ENCODE peak calls at places on chromosomes 1 and 21, in seven cellular contexts. P is activated naive CD4-positive, alpha-beta T cell; Z is omental fat pad; T is EH; X is globus pallidus; F is T-helper 1 cell; G is aorta. R is an unnamed sample.
A peak's percentile ranks its signal among the peaks of the same experiment; 100 is the strongest.

GRCh38 chr1:8378981-8379470 is 61.1 kb downstream of the SLC45A1 start:
- DNase-seq in P (no peak), Z (no peak), T (no peak), X (no peak), F (no peak), G (no peak), R (no peak)

GRCh38 chr21:31338892-31339368 is 5.1 kb downstream of the TIAM1 start:
- DNase-seq in P (no peak), Z (no peak), T (no peak), X (no peak), F (no peak), G (no peak), R (no peak)

GRCh38 chr21:35529141-35529863 is 480.2 kb upstream of the RUNX1 start:
- DNase-seq in P (no peak), Z (no peak), T (peak; percentile 47), X (no peak), F (peak; percentile 7), G (no peak), R (no peak)

GRCh38 chr1:46492269-46492853 is 2.7 kb downstream of the DMBX1 start:
- DNase-seq in P (no peak), Z (no peak), T (no peak), X (no peak), F (no peak), G (no peak), R (no peak)

GRCh38 chr21:28253378-28253777 is 739.3 kb downstream of the LTN1 start:
- DNase-seq in P (no peak), Z (no peak), T (peak; percentile 85), X (no peak), F (no peak), G (no peak), R (no peak)

GRCh38 chr1:94025383-94026340 is 95.3 kb downstream of the ABCA4 start:
- DNase-seq in P (no peak), Z (no peak), T (peak; percentile 77), X (peak; percentile 34), F (no peak), G (no peak), R (peak; percentile 45)

GRCh38 chr1:63721531-63722189 is 52.2 kb upstream of the ROR1 start:
- DNase-seq in P (no peak), Z (no peak), T (peak; percentile 15), X (no peak), F (no peak), G (no peak), R (no peak)

GRCh38 chr1:31788825-31789256 is 24.7 kb upstream of the ADGRB2 start:
- DNase-seq in P (no peak), Z (no peak), T (peak; percentile 86), X (no peak), F (no peak), G (no peak), R (no peak)

GRCh38 chr1:95353185-95353584 is 119.2 kb downstream of the RWDD3 start:
- DNase-seq in P (no peak), Z (no peak), T (no peak), X (no peak), F (no peak), G (no peak), R (no peak)

GRCh38 chr1:83764209-83764608 is 234.7 kb downstream of the TTLL7 start:
- DNase-seq in P (no peak), Z (no peak), T (no peak), X (no peak), F (no peak), G (no peak), R (no peak)

GRCh38 chr1:225504776-225505175 is 76.9 kb upstream of the LBR start:
- DNase-seq in P (no peak), Z (no peak), T (no peak), X (no peak), F (no peak), G (no peak), R (no peak)

GRCh38 chr1:27101696-27102095 is 53.2 kb downstream of the SLC9A1 start:
- DNase-seq in P (no peak), Z (no peak), T (no peak), X (no peak), F (no peak), G (no peak), R (no peak)

GRCh38 chr21:18245493-18245967 is 897 bp downstream of the CHODL start:
- DNase-seq in P (no peak), Z (no peak), T (no peak), X (no peak), F (no peak), G (peak; percentile 67), R (no peak)

GRCh38 chr1:9755441-9755995 is 68.2 kb downstream of the CLSTN1 start:
- DNase-seq in P (no peak), Z (no peak), T (peak; percentile 51), X (no peak), F (no peak), G (peak; percentile 25), R (peak; percentile 78)

GRCh38 chr1:203765029-203765837 is at the start of gene LAX1:
- DNase-seq in P (peak; percentile 25), Z (no peak), T (no peak), X (no peak), F (peak; percentile 66), G (no peak), R (no peak)

GRCh38 chr21:44531606-44532128 is 8.3 kb downstream of the KRTAP10-1 start:
- DNase-seq in P (no peak), Z (no peak), T (no peak), X (no peak), F (no peak), G (peak; percentile 47), R (no peak)

GRCh38 chr1:64215576-64215975 is 12.2 kb downstream of the UBE2U start:
- DNase-seq in P (no peak), Z (no peak), T (no peak), X (no peak), F (no peak), G (no peak), R (no peak)